ENCODE peak calls at places on chromosomes 3 and 15, in five cellular contexts. Z is Panc1, A is HepG2, S is transverse colon, F is HCT116. X is an unnamed sample.

GRCh38 chr3:48248095-48248863 is 7.4 kb downstream of the ZNF589 start:
- DNase-seq in Z (no peak), S (no peak), A (no peak), F (no peak), X (no peak)

GRCh38 chr3:117763561-117763960 is 1054.0 kb downstream of the TUSC7 start:
- DNase-seq in F (no peak), Z (no peak), S (no peak), A (no peak), X (no peak)

GRCh38 chr15:50024183-50024795 is 94.7 kb downstream of the ATP8B4 start:
- DNase-seq in F (no peak), A (no peak), Z (no peak), S (no peak), X (no peak)

GRCh38 chr3:30749230-30749629 is 142.8 kb downstream of the TGFBR2 start:
- DNase-seq in F (no peak), Z (no peak), A (no peak), S (no peak), X (no peak)

GRCh38 chr3:58173670-58174472 is 36.9 kb downstream of the DNASE1L3 start:
- DNase-seq in Z (no peak), A (peak; percentile 87), F (no peak), S (peak; percentile 48), X (peak; percentile 73)

GRCh38 chr3:35664460-35664919 is 25.2 kb downstream of the ARPP21 start:
- DNase-seq in A (no peak), S (no peak), F (no peak), Z (no peak), X (no peak)

GRCh38 chr15:85691350-85692240 is 103.1 kb downstream of the KLHL25 start:
- DNase-seq in F (no peak), S (peak; percentile 63), A (no peak), Z (no peak), X (no peak)

GRCh38 chr15:90106522-90107117 is 4.4 kb upstream of the IDH2 start:
- DNase-seq in S (no peak), Z (no peak), F (no peak), A (no peak), X (peak; percentile 50)

GRCh38 chr15:87354661-87355410 is 901.7 kb downstream of the NTRK3 start:
- DNase-seq in S (no peak), A (no peak), F (no peak), Z (no peak), X (no peak)

GRCh38 chr3:66789584-66790237 is 208.4 kb upstream of the KBTBD8 start:
- DNase-seq in F (no peak), A (no peak), Z (no peak), S (no peak), X (no peak)

GRCh38 chr3:70000563-70001081 is 1.1 kb downstream of the SAMMSON start:
- DNase-seq in S (no peak), F (no peak), Z (no peak), A (no peak), X (no peak)

GRCh38 chr15:36966704-36967103 is 133.6 kb downstream of the MEIS2 start:
- DNase-seq in Z (no peak), S (no peak), F (no peak), A (no peak), X (no peak)

GRCh38 chr15:99343836-99344551 is 92.7 kb downstream of the LRRC28 start:
- DNase-seq in F (no peak), A (no peak), S (peak; percentile 15), Z (no peak), X (no peak)

GRCh38 chr3:74601793-74602192 is 12.7 kb downstream of the CNTN3 start:
- DNase-seq in A (no peak), S (no peak), Z (no peak), F (no peak), X (no peak)

GRCh38 chr15:38190501-38190900 is 62.1 kb upstream of the SPRED1 start:
- DNase-seq in A (no peak), F (no peak), S (no peak), Z (no peak), X (no peak)

GRCh38 chr3:63576826-63577225 is 75.6 kb upstream of the SNTN start:
- DNase-seq in F (no peak), S (no peak), Z (no peak), A (no peak), X (peak; percentile 4)

GRCh38 chr3:123082370-123083065 is 15.7 kb downstream of the PDIA5 start:
- DNase-seq in S (no peak), A (no peak), F (no peak), Z (no peak), X (no peak)

GRCh38 chr3:47427866-47428265 is 47.0 kb downstream of the PTPN23 start:
- DNase-seq in F (no peak), A (no peak), Z (no peak), S (no peak), X (no peak)

GRCh38 chr15:67063689-67064606 is 1.5 kb upstream of the SMAD3 start:
- DNase-seq in Z (no peak), S (peak; percentile 61), F (peak; percentile 89), A (peak; percentile 90), X (no peak)

GRCh38 chr3:12353796-12354505 is 65.1 kb downstream of the PPARG start:
- DNase-seq in Z (no peak), A (no peak), F (no peak), S (no peak), X (no peak)

GRCh38 chr3:137105277-137105977 is 147.6 kb downstream of the IL20RB start:
- DNase-seq in F (peak; percentile 52), A (peak; percentile 41), S (no peak), Z (peak; percentile 55), X (peak; percentile 24)

GRCh38 chr3:50127251-50127671 is 27.9 kb upstream of the SEMA3F start:
- DNase-seq in A (no peak), F (no peak), Z (no peak), S (no peak), X (no peak)

GRCh38 chr3:29926391-29926790 is 645.5 kb downstream of the RBMS3 start:
- DNase-seq in A (no peak), F (no peak), S (no peak), Z (no peak), X (no peak)

GRCh38 chr3:105431171-105431570 is 64.5 kb downstream of the ALCAM start:
- DNase-seq in S (no peak), A (no peak), Z (no peak), F (no peak), X (no peak)

GRCh38 chr15:98684441-98684840 is 36.1 kb downstream of the IGF1R start:
- DNase-seq in A (no peak), F (no peak), S (no peak), Z (no peak), X (no peak)

DNA sequence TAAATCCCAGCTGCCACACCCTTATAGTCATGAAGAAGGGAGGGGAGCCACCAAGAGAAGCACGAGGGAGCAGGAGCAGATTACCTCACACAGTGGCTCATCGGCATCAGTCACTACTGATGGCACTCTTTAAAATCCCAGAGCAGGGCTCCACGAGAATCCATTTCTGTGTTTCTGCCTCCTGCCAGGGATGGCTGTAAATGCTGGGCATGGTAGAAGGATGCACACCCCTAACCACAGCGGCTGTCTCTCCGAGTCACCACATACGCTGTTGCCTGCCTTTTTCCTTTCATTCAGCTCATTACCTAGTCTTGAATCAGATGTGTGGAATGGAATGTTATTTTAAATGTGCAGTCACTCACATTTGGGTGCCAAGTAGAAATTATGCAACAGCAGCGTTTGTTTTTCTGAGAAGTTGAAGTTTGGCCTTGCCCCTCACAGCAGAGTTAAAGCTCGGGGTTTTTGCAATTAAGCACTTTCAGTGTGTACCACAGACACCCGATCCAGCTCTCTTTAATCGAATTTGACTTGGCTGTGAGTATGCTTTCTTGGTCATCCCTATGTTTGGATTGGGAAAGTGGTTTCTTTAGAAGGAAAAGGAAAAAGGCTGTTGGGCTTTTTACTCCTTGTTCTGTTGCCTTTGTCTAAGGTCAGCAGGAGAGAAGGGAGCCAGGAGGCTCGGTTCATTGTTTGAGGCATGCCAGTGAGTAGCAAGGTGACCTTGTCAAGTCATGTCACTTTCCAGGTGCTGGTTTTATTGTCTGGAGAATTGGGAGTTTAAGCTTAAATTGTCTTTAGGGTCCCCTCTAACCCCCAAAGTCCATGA is 284.2 kb upstream of the TPM1 start:
- DNase-seq in S (peak; percentile 14), F (no peak), Z (peak; percentile 38), A (peak; percentile 56), X (no peak)
- H3K9me3 ChIP-seq in S (no peaks in the 10 kb centered on the region), F (no peaks in the 10 kb centered on the region), Z (no peaks in the 10 kb centered on the region), A (no peaks in the 10 kb centered on the region), X (no peaks in the 10 kb centered on the region)

GRCh38 chr3:190291994-190292584 is 30.2 kb downstream of the CLDN1 start:
- DNase-seq in F (no peak), Z (no peak), A (no peak), S (no peak), X (no peak)

GRCh38 chr3:190289989-190290388 is 32.3 kb downstream of the CLDN1 start:
- DNase-seq in S (no peak), Z (no peak), A (no peak), F (no peak), X (no peak)

GRCh38 chr3:190288836-190289235 is 33.4 kb downstream of the CLDN1 start:
- DNase-seq in S (no peak), Z (no peak), A (no peak), F (no peak), X (no peak)

GRCh38 chr3:190294030-190294429 is 28.2 kb downstream of the CLDN1 start:
- DNase-seq in A (no peak), F (no peak), S (no peak), Z (no peak), X (no peak)

GRCh38 chr3:190293621-190294020 is 28.6 kb downstream of the CLDN1 start:
- DNase-seq in Z (no peak), A (peak; percentile 30), F (no peak), S (no peak), X (no peak)
- TF ChIP-seq POLR2AphosphoS5 in Z (no peak), A (no peak), F (no peak), S (no peak), X (no peak)

DNA sequence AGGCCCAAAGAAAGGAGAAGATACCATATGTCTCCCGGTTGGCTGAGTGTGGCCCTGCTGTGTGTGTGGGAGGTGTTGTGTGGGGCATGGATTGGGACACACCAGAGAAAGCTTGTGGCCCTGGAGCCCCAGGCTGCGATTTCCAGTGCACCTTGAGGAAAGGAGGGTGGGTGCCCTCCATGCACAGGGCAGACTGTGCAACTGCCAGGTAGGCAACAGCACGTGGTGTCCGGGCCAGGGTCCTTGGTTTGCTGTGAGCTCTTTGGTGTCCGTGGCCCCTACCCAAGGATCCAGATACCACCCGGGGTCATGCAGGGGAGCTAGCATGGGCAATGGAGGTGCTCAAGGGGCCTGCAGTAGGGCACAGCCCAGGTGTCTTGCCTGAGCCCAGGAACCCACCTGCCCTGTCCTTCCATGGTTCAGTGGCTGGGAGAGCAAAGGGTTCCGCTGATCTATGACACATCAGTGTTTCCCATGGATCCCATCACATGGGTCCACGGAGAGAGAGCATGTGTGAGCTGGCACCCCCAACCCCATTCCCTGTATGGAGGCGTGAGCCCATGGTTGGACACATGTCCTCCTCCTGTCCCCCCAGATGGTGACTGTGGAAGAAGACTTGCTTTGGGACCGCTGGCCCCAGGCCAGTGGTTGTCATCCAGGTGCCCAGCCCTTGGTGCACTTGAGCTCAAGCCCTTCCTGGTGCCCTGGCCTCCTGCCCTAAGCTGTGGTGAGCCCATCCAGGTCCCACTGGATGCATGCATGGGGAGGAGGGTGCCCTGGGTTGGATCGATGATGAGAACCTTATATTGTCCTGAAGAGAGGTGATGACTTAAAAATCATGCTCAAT is 223.4 kb downstream of the SNRPN start:
- DNase-seq in F (no peak), Z (no peak), A (no peak), S (peak; percentile 2), X (peak; percentile 3)
- H3K9me3 ChIP-seq in F (peaks cover 24% of the 10 kb centered on the region), Z (no peaks in the 10 kb centered on the region), A (peaks cover 99% of the 10 kb centered on the region), S (peaks cover 15% of the 10 kb centered on the region), X (no peaks in the 10 kb centered on the region)

DNA sequence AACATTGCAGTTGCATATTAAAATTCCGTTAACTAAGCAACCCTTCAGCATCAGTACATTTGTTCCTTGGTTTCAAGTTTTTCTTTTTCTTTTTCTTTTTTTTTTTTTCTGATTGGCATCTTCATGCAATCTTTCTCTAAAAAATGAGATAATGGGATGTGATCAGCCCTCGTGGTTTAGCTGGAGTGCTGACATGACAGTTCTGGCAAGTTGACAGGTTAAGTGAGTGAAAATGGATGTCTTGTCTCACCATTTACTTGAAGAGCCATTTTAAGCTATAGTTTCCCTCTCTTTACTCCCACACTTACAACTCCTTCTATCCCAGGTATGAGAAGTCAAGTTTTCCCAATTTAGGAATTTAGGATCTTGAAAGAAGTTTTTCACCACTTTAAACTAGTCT is 495.2 kb downstream of the ROBO2 start:
- DNase-seq in F (no peak), Z (no peak), S (no peak), A (no peak), X (no peak)
- TF ChIP-seq POLR2AphosphoS5 in F (no peak), Z (no peak), S (no peak), A (no peak), X (no peak)

X was measured in prostate gland.